ENCODE peak calls at places on chromosome 16, in five cellular contexts. V, Y, S, O and B are unnamed samples.

GRCh38 chr16:27685802-27686201 is 135.9 kb downstream of the KATNIP start:
- DNase-seq in O (no peak), V (no peak), S (peak), Y (peak), B (no peak)

GRCh38 chr16:73289232-73289631 is 241.3 kb upstream of the ZFHX3 start:
- DNase-seq in S (no peak), V (no peak), Y (no peak), O (no peak), B (no peak)

GRCh38 chr16:84284168-84284722 is 10.4 kb upstream of the WFDC1 start:
- DNase-seq in Y (no peak), V (no peak), O (no peak), S (no peak), B (no peak)

GRCh38 chr16:66058181-66058580 is 308.3 kb upstream of the CDH5 start:
- DNase-seq in O (no peak), V (no peak), Y (no peak), S (no peak), B (no peak)

GRCh38 chr16:471353-472198 is 46.1 kb downstream of the RAB11FIP3 start:
- DNase-seq in Y (no peak), O (no peak), S (no peak), V (no peak), B (no peak)

GRCh38 chr16:19748389-19749110 is 30.5 kb downstream of the IQCK start:
- DNase-seq in S (peak), Y (no peak), V (no peak), O (no peak), B (no peak)

GRCh38 chr16:15907863-15908478 is 19.6 kb upstream of the CEP20 start:
- DNase-seq in V (peak), S (peak), Y (peak), O (peak), B (no peak)

GRCh38 chr16:29897333-29897732 is 2.0 kb downstream of the SEZ6L2 start:
- DNase-seq in V (no peak), S (no peak), O (no peak), Y (no peak), B (no peak)

GRCh38 chr16:68386628-68387027 is 61.7 kb downstream of the SMPD3 start:
- DNase-seq in V (no peak), Y (no peak), O (no peak), S (no peak), B (no peak)

GRCh38 chr16:81896902-81897301 is 114.4 kb downstream of the SDR42E1 start:
- DNase-seq in O (no peak), S (no peak), V (no peak), Y (no peak), B (no peak)

GRCh38 chr16:22787456-22788189 is 26.3 kb upstream of the HS3ST2 start:
- DNase-seq in Y (no peak), V (peak), O (no peak), S (no peak), B (no peak)

GRCh38 chr16:81604960-81605383 is 160.4 kb downstream of the CMIP start:
- DNase-seq in Y (no peak), V (no peak), O (no peak), S (no peak), B (no peak)

GRCh38 chr16:177394-177822 is 928 bp downstream of the HBA1 start:
- DNase-seq in V (no peak), S (peak), Y (peak), O (no peak), B (no peak)

GRCh38 chr16:57452021-57452420 is 4.7 kb downstream of the COQ9 start:
- DNase-seq in S (no peak), V (no peak), O (no peak), Y (no peak), B (no peak)

GRCh38 chr16:80710918-80711317 is 93.5 kb downstream of the CDYL2 start:
- DNase-seq in O (no peak), S (no peak), Y (no peak), V (no peak), B (no peak)

GRCh38 chr16:55390838-55391237 is 66.8 kb downstream of the IRX6 start:
- DNase-seq in S (no peak), Y (no peak), V (no peak), O (no peak), B (no peak)

GRCh38 chr16:12057276-12057675 is 80.7 kb downstream of the SNX29 start:
- DNase-seq in S (no peak), Y (no peak), V (no peak), O (no peak), B (no peak)

GRCh38 chr16:87948119-87948545 is 3.1 kb upstream of the BANP start:
- DNase-seq in S (no peak), Y (no peak), V (no peak), O (no peak), B (no peak)

GRCh38 chr16:87740909-87741424 is 24.8 kb downstream of the KLHDC4 start:
- DNase-seq in V (no peak), O (no peak), Y (peak), S (peak), B (no peak)

GRCh38 chr16:85424260-85425060 is 188.7 kb upstream of the GSE1 start:
- DNase-seq in V (no peak), Y (peak), O (no peak), S (peak), B (no peak)

GRCh38 chr16:77610496-77610895 is 111.8 kb upstream of the NUDT7 start:
- DNase-seq in Y (no peak), S (no peak), V (no peak), O (no peak), B (no peak)

GRCh38 chr16:55876854-55877253 is 1.7 kb upstream of the CES5A start:
- DNase-seq in V (no peak), O (no peak), Y (no peak), S (no peak), B (no peak)

GRCh38 chr16:89922884-89923639 is at the start of gene TUBB3:
- DNase-seq in V (peak), S (peak), Y (peak), O (no peak), B (no peak)

GRCh38 chr16:89553733-89554132 is 6.7 kb upstream of the RPL13 start:
- DNase-seq in Y (no peak), O (no peak), S (no peak), V (no peak), B (no peak)

GRCh38 chr16:28298511-28298878 is 6.2 kb downstream of the SBK1 start:
- DNase-seq in V (no peak), S (no peak), O (no peak), Y (no peak), B (no peak)

GRCh38 chr16:56747486-56748045 is 17.6 kb downstream of the NUP93 start:
- DNase-seq in S (peak), V (no peak), Y (no peak), O (no peak), B (no peak)

GRCh38 chr16:31130899-31131298 is 4.6 kb downstream of the PRSS8 start:
- DNase-seq in O (no peak), Y (no peak), S (no peak), V (no peak), B (no peak)

GRCh38 chr16:14013571-14014283 is 57.4 kb upstream of the MRTFB start:
- DNase-seq in V (no peak), S (peak), O (no peak), Y (peak), B (peak)